ENCODE peak calls at places on chromosomes 1 and 21, in four cellular contexts. V is right atrium auricular region, Z is transverse colon, R is HCT116. E is an unnamed sample. For H3K27me3, the result is how much of the 10 kb centered on the place peaks cover.

GRCh38 chr21:43618940-43619339 is 40.3 kb downstream of the HSF2BP start:
- DNase-seq in V (no peak), Z (peak), R (no peak), E (no peak)

GRCh38 chr1:6858586-6858985 is 73.3 kb downstream of the CAMTA1 start:
- DNase-seq in V (no peak), Z (no peak), R (no peak), E (no peak)

GRCh38 chr1:32749726-32750224 is 47.2 kb upstream of the SYNC start:
- DNase-seq in V (no peak), Z (no peak), R (no peak), E (no peak)

GRCh38 chr1:109984190-109984455 is 442 bp upstream of the AHCYL1 start:
- DNase-seq in V (peak), Z (no peak), R (no peak), E (no peak)

GRCh38 chr1:204142032-204142974 is 9.5 kb downstream of the ETNK2 start:
- DNase-seq in V (no peak), Z (no peak), R (no peak), E (no peak)

GRCh38 chr1:37498872-37499617 is 15.5 kb downstream of the MEAF6 start:
- DNase-seq in V (peak), Z (peak), R (no peak), E (no peak)

GRCh38 chr1:35924838-35925237 is 6.1 kb upstream of the AGO3 start:
- DNase-seq in V (no peak), Z (no peak), R (no peak), E (no peak)

GRCh38 chr1:204875255-204875654 is 4.6 kb downstream of the NFASC start:
- DNase-seq in V (no peak), Z (no peak), R (no peak), E (no peak)

GRCh38 chr1:151992345-151993083 is 1.1 kb downstream of the S100A10 start:
- DNase-seq in V (peak), Z (peak), R (peak), E (no peak)

GRCh38 chr1:26700711-26701110 is 4.9 kb downstream of the ARID1A start:
- DNase-seq in V (no peak), Z (no peak), R (no peak), E (no peak)

GRCh38 chr1:156416993-156417699 is 48.1 kb downstream of the RHBG start:
- DNase-seq in V (no peak), Z (no peak), R (no peak), E (no peak)
- H3K27me3 ChIP-seq in V (under half), Z (half or more), R (under half), E (half or more)

GRCh38 chr1:183346276-183346732 is 71.9 kb downstream of the NMNAT2 start:
- DNase-seq in V (no peak), Z (no peak), R (no peak), E (no peak)
- H3K27ac ChIP-seq in V (peak), Z (no peak), R (no peak), E (no peak)

DNA sequence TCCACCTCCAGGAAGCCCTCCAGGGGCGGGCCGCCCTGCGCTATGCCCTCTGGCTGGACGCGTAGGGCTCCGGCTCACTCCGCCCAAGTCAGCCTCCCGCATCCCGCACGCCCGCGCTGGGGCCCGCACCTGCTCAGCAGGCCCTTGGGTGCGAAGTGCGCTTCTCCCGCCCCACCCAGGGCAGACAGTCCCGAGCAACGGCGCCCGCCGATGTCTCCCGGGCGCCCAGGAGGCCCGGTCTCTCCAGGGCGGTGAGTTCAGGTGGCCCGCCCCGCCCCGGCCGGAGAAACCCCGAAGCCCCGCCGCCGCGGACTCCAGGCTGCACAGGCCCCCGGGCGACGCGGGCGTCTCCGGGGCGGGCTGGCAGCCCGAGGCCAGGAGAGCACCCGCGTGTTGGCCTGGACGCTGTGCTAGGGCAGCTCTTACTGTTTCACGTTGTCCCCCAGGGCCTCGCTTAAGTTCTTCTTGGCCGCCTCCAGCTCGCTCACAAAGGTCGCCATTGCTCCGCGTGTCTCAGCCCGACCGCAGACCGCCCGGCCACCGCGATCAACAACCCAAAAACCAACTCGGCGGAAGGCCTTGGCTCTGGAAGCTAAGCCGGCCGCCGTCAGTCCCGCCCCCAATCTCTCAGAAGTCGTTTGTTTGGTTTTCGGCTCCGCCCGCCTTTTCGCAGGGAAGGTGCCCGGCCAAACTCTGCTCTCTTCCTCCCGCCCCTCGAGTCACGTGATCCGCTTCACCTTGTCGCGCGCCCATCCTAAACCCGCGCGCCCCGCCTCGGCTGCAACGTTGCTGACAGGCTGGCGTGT is at the start of gene TADA1:
- DNase-seq in V (peak), Z (peak), R (peak), E (peak)
- TF ChIP-seq CTCF in V (peak), Z (no peak), R (no peak), E (no peak)

GRCh38 chr1:47416319-47417128 is 439 bp downstream of the FOXE3 start:
- DNase-seq in V (no peak), Z (no peak), R (no peak), E (no peak)
- H3K27me3 ChIP-seq in V (under half), Z (under half), R (under half), E (under half)

GRCh38 chr1:41440321-41441090 is 44.0 kb downstream of the EDN2 start:
- DNase-seq in V (no peak), Z (no peak), R (no peak), E (no peak)

GRCh38 chr1:41444796-41445195 is 39.7 kb downstream of the EDN2 start:
- DNase-seq in V (no peak), Z (no peak), R (no peak), E (no peak)

GRCh38 chr1:41439234-41439633 is 45.2 kb downstream of the EDN2 start:
- DNase-seq in V (no peak), Z (no peak), R (no peak), E (no peak)

GRCh38 chr1:41444246-41444645 is 40.2 kb downstream of the EDN2 start:
- DNase-seq in V (no peak), Z (no peak), R (peak), E (no peak)

GRCh38 chr1:41442697-41443251 is 41.7 kb downstream of the EDN2 start:
- DNase-seq in V (no peak), Z (no peak), R (no peak), E (no peak)
- H3K27ac ChIP-seq in V (no peak), Z (no peak), R (no peak), E (no peak)

E was measured in AG04450.